ENCODE peak calls at places on chromosomes 13 and 19, in six cellular contexts. One of them, this sample, is unnamed.

GRCh38 chr13:38421590-38422560 is 72.2 kb downstream of the UFM1 start:
- DNase-seq in HFFc6: no peak
- DNase-seq in cardiac muscle cell: peak
- DNase-seq in H9: no peak
- DNase-seq in fibroblast of lung: peak
- DNase-seq in stomach: no peak
- DNase-seq in this sample: no peak

GRCh38 chr13:48096670-48097069 is 1.8 kb upstream of the MED4 start:
- DNase-seq in fibroblast of lung: no peak
- DNase-seq in cardiac muscle cell: no peak
- DNase-seq in HFFc6: no peak
- DNase-seq in stomach: no peak
- DNase-seq in H9: no peak
- DNase-seq in this sample: no peak

GRCh38 chr19:14758816-14759215 is 19.5 kb downstream of the ADGRE2 start:
- DNase-seq in stomach: no peak
- DNase-seq in HFFc6: no peak
- DNase-seq in fibroblast of lung: no peak
- DNase-seq in cardiac muscle cell: no peak
- DNase-seq in H9: peak
- DNase-seq in this sample: no peak

GRCh38 chr13:80265348-80265747 is 75.6 kb downstream of the SPRY2 start:
- DNase-seq in cardiac muscle cell: no peak
- DNase-seq in H9: no peak
- DNase-seq in stomach: no peak
- DNase-seq in HFFc6: no peak
- DNase-seq in fibroblast of lung: no peak
- DNase-seq in this sample: no peak

GRCh38 chr19:58395220-58395978 is at the start of gene RNF225:
- DNase-seq in cardiac muscle cell: no peak
- DNase-seq in H9: peak
- DNase-seq in fibroblast of lung: no peak
- DNase-seq in HFFc6: no peak
- DNase-seq in stomach: no peak
- DNase-seq in this sample: no peak

GRCh38 chr13:40589285-40590109 is 76.9 kb downstream of the FOXO1 start:
- DNase-seq in stomach: no peak
- DNase-seq in H9: no peak
- DNase-seq in fibroblast of lung: peak
- DNase-seq in cardiac muscle cell: peak
- DNase-seq in HFFc6: no peak
- DNase-seq in this sample: peak

GRCh38 chr19:1106841-1107654 is 3.3 kb downstream of the GPX4 start:
- DNase-seq in HFFc6: no peak
- DNase-seq in H9: no peak
- DNase-seq in fibroblast of lung: peak
- DNase-seq in cardiac muscle cell: peak
- DNase-seq in stomach: peak
- DNase-seq in this sample: no peak

GRCh38 chr19:50717026-50717723 is 2.4 kb downstream of the SHANK1 start:
- DNase-seq in stomach: no peak
- DNase-seq in H9: no peak
- DNase-seq in fibroblast of lung: no peak
- DNase-seq in cardiac muscle cell: no peak
- DNase-seq in HFFc6: no peak
- DNase-seq in this sample: no peak

GRCh38 chr19:37855098-37855497 is 51.3 kb downstream of the WDR87 start:
- DNase-seq in cardiac muscle cell: peak
- DNase-seq in HFFc6: no peak
- DNase-seq in stomach: no peak
- DNase-seq in H9: no peak
- DNase-seq in fibroblast of lung: peak
- DNase-seq in this sample: peak

GRCh38 chr19:45568732-45569131 is 15.9 kb downstream of the OPA3 start:
- DNase-seq in stomach: no peak
- DNase-seq in cardiac muscle cell: no peak
- DNase-seq in fibroblast of lung: peak
- DNase-seq in H9: no peak
- DNase-seq in HFFc6: peak
- DNase-seq in this sample: peak

GRCh38 chr13:51971520-51972426 is 39.5 kb downstream of the ATP7B start:
- DNase-seq in HFFc6: no peak
- DNase-seq in H9: no peak
- DNase-seq in stomach: no peak
- DNase-seq in fibroblast of lung: no peak
- DNase-seq in cardiac muscle cell: no peak
- DNase-seq in this sample: no peak

GRCh38 chr19:49806613-49806946 is 6.5 kb downstream of the FUZ start:
- DNase-seq in cardiac muscle cell: no peak
- DNase-seq in stomach: no peak
- DNase-seq in HFFc6: no peak
- DNase-seq in fibroblast of lung: no peak
- DNase-seq in H9: no peak
- DNase-seq in this sample: no peak

GRCh38 chr13:70189981-70190380 is 81.7 kb upstream of the KLHL1 start:
- DNase-seq in stomach: no peak
- DNase-seq in HFFc6: no peak
- DNase-seq in cardiac muscle cell: no peak
- DNase-seq in H9: no peak
- DNase-seq in fibroblast of lung: no peak
- DNase-seq in this sample: no peak

GRCh38 chr19:37221136-37221535 is 3.1 kb downstream of the ZNF383 start:
- DNase-seq in fibroblast of lung: no peak
- DNase-seq in stomach: no peak
- DNase-seq in cardiac muscle cell: no peak
- DNase-seq in H9: no peak
- DNase-seq in HFFc6: no peak
- DNase-seq in this sample: no peak

GRCh38 chr13:34942732-34943674 is 933 bp downstream of the NBEA start:
- DNase-seq in H9: peak
- DNase-seq in cardiac muscle cell: peak
- DNase-seq in fibroblast of lung: no peak
- DNase-seq in HFFc6: no peak
- DNase-seq in stomach: peak
- DNase-seq in this sample: no peak

GRCh38 chr19:32287811-32288227 is 57.6 kb upstream of the ZNF507 start:
- DNase-seq in H9: peak
- DNase-seq in cardiac muscle cell: peak
- DNase-seq in HFFc6: peak
- DNase-seq in stomach: peak
- DNase-seq in fibroblast of lung: peak
- DNase-seq in this sample: peak
- TF ChIP-seq CTCF in H9: peak
- TF ChIP-seq CTCF in cardiac muscle cell: peak
- TF ChIP-seq CTCF in HFFc6: peak
- TF ChIP-seq CTCF in stomach: no peak
- TF ChIP-seq CTCF in fibroblast of lung: peak
- TF ChIP-seq CTCF in this sample: peak

GRCh38 chr13:36841411-36841810 is 22.4 kb downstream of the RFXAP start:
- DNase-seq in stomach: no peak
- DNase-seq in cardiac muscle cell: peak
- DNase-seq in HFFc6: no peak
- DNase-seq in fibroblast of lung: peak
- DNase-seq in H9: no peak
- DNase-seq in this sample: no peak

GRCh38 chr13:36839281-36839680 is 20.3 kb downstream of the RFXAP start:
- DNase-seq in HFFc6: no peak
- DNase-seq in H9: no peak
- DNase-seq in fibroblast of lung: no peak
- DNase-seq in stomach: no peak
- DNase-seq in cardiac muscle cell: no peak
- DNase-seq in this sample: no peak

GRCh38 chr13:36839981-36840380 is 21.0 kb downstream of the RFXAP start:
- DNase-seq in stomach: no peak
- DNase-seq in fibroblast of lung: no peak
- DNase-seq in cardiac muscle cell: no peak
- DNase-seq in H9: no peak
- DNase-seq in HFFc6: no peak
- DNase-seq in this sample: no peak

GRCh38 chr13:36837354-36838092 is 18.5 kb downstream of the RFXAP start:
- DNase-seq in cardiac muscle cell: no peak
- DNase-seq in fibroblast of lung: no peak
- DNase-seq in stomach: no peak
- DNase-seq in HFFc6: no peak
- DNase-seq in H9: peak
- DNase-seq in this sample: no peak

DNA sequence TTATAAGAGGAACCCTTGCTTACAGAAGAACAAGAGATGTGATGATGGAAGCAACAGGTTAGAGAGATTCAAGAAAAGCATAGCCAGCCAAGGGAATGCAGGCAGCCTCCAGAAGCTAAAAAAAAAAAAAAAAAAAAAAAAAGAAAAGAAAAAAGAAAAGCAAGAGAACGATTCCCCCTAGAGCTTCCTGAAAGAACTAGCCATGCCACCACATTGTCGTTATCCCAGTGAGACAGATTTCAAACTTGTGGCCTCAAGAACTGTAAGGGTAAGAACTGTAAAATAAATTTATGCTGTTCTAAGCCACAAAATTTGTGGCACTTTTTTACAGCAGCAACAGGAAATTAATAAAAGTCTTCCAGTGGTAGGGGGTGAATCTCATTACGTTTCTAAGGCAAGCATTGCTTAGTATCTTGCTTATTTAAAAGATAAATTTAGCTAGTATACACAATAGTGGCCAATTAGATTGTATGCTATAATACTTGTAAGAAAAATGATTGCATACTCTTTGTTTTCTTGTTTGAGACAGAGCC is 21.8 kb downstream of the RFXAP start:
- DNase-seq in fibroblast of lung: no peak
- DNase-seq in stomach: no peak
- DNase-seq in HFFc6: no peak
- DNase-seq in cardiac muscle cell: no peak
- DNase-seq in H9: no peak
- DNase-seq in this sample: no peak
- TF ChIP-seq CTCF in fibroblast of lung: peak
- TF ChIP-seq CTCF in stomach: no peak
- TF ChIP-seq CTCF in HFFc6: no peak
- TF ChIP-seq CTCF in cardiac muscle cell: no peak
- TF ChIP-seq CTCF in H9: peak
- TF ChIP-seq CTCF in this sample: no peak

DNA sequence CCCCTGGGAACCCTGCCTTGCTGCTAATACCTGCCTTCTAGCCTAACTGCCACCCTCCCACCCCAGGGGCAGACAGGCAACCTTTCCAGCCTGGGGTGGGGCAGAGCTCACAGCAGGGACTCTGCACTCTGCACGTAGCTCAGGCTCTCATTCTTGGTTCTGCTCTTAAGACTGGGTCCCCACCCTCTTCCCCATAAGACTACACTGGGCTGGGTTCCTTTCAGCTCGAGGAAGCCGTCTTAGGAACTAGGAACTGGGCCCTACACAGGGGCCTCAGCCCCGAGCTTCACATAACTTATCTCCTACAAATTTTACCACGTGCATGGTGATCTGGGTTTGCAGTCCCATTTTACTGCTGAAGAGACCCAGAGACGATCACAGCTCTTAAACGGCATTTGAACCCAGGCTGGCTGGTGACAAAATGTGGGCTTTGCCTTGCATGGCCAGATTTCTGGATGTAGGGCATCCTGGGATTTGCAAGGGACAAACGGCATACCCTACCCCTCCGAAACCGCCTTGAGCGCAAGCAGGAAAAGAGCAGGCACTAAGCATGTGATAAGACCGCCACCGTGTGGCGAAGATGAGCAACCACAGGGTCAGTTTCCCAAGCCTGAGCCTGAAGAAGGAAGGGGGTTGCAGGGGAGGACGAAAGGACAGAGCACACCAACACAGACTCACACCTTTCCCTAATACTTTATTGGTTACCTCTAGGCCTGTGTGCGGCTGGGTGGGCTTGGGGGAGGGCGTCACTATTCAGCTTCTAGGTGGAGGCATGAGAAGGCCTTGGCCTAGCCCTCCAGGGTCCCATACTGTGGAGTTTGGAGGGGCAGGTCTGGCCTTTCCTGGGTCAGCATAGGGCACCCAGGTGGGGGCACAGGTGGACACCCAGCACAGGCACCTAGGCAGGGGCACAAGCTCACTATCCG is 5.1 kb downstream of the JUNB start:
- DNase-seq in HFFc6: peak
- DNase-seq in stomach: peak
- DNase-seq in cardiac muscle cell: peak
- DNase-seq in H9: peak
- DNase-seq in fibroblast of lung: peak
- DNase-seq in this sample: peak
- TF ChIP-seq CTCF in HFFc6: peak
- TF ChIP-seq CTCF in stomach: peak
- TF ChIP-seq CTCF in cardiac muscle cell: peak
- TF ChIP-seq CTCF in H9: peak
- TF ChIP-seq CTCF in fibroblast of lung: peak
- TF ChIP-seq CTCF in this sample: peak

GRCh38 chr19:29467824-29468401 is 57.9 kb upstream of the VSTM2B start:
- DNase-seq in stomach: no peak
- DNase-seq in fibroblast of lung: no peak
- DNase-seq in cardiac muscle cell: peak
- DNase-seq in HFFc6: peak
- DNase-seq in H9: peak
- DNase-seq in this sample: no peak
- TF ChIP-seq CTCF in stomach: no peak
- TF ChIP-seq CTCF in fibroblast of lung: no peak
- TF ChIP-seq CTCF in cardiac muscle cell: peak
- TF ChIP-seq CTCF in HFFc6: peak
- TF ChIP-seq CTCF in H9: peak
- TF ChIP-seq CTCF in this sample: peak

GRCh38 chr19:42348211-42348610 is 22.8 kb downstream of the MEGF8 start:
- DNase-seq in stomach: no peak
- DNase-seq in cardiac muscle cell: no peak
- DNase-seq in H9: no peak
- DNase-seq in HFFc6: no peak
- DNase-seq in fibroblast of lung: no peak
- DNase-seq in this sample: no peak

GRCh38 chr19:42344336-42344893 is 19.0 kb downstream of the MEGF8 start:
- DNase-seq in fibroblast of lung: no peak
- DNase-seq in stomach: no peak
- DNase-seq in H9: no peak
- DNase-seq in HFFc6: no peak
- DNase-seq in cardiac muscle cell: no peak
- DNase-seq in this sample: no peak

GRCh38 chr19:42345191-42345812 is 19.9 kb downstream of the MEGF8 start:
- DNase-seq in fibroblast of lung: peak
- DNase-seq in stomach: no peak
- DNase-seq in HFFc6: no peak
- DNase-seq in cardiac muscle cell: peak
- DNase-seq in H9: no peak
- DNase-seq in this sample: no peak

DNA sequence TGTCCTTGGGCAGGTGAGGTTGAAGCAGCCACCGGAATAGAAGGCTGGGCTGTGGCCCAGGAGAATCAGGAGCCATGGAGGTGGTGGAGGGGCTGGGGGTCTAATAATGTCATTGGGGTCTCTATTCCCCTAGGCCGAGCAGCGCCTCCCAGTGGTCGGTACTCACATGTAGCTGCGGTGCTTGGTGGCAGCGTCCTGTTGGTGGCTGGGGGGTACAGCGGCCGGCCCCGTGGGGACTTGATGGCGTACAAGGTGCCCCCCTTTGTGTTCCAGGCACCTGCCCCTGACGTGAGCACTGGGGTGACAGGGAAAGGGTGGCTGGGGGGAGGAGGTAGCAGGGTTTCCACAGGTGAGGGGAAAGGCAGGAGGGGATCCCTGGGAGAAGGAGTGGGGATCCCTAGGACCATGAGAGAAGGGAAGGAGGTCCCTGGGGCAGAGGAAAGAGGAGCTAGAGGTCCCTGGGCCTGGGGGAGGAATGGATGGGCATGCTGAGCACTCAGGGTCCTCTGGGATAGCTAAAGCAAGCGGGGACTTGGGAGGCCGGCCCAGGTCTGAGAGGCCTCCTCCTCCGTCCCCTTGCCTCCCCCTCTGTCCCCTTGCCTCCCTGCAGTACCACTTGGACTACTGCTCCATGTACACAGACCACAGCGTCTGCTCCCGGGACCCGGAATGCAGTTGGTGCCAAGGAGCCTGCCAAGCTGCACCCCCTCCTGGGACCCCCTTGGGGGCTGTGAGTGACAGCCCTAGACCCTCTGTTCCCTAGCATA is 18.1 kb downstream of the MEGF8 start:
- DNase-seq in fibroblast of lung: no peak
- DNase-seq in HFFc6: no peak
- DNase-seq in cardiac muscle cell: no peak
- DNase-seq in stomach: no peak
- DNase-seq in H9: peak
- DNase-seq in this sample: no peak
- TF ChIP-seq CTCF in fibroblast of lung: peak
- TF ChIP-seq CTCF in HFFc6: peak
- TF ChIP-seq CTCF in cardiac muscle cell: no peak
- TF ChIP-seq CTCF in stomach: no peak
- TF ChIP-seq CTCF in H9: peak
- TF ChIP-seq CTCF in this sample: no peak